ENCODE peak calls at places on chromosomes 16 and 17, in four cellular contexts. One of them, this sample, is unnamed.

GRCh38 chr16:70438325-70438982 is 446 bp downstream of the ST3GAL2 start:
- DNase-seq in endothelial cell of umbilical vein: no peak
- DNase-seq in PC-3: no peak
- DNase-seq in GM23338: peak
- DNase-seq in this sample: no peak

GRCh38 chr16:8788578-8789172 is 8.8 kb downstream of the TMEM186 start:
- DNase-seq in endothelial cell of umbilical vein: no peak
- DNase-seq in GM23338: no peak
- DNase-seq in PC-3: no peak
- DNase-seq in this sample: no peak

GRCh38 chr16:2270070-2270462 is 2.1 kb upstream of the RNPS1 start:
- DNase-seq in GM23338: no peak
- DNase-seq in PC-3: no peak
- DNase-seq in endothelial cell of umbilical vein: no peak
- DNase-seq in this sample: no peak

GRCh38 chr17:28710948-28711722 is 553 bp downstream of the PROCA1 start:
- DNase-seq in PC-3: peak
- DNase-seq in endothelial cell of umbilical vein: peak
- DNase-seq in GM23338: peak
- DNase-seq in this sample: peak

GRCh38 chr16:84268661-84269060 is 26.0 kb upstream of the WFDC1 start:
- DNase-seq in endothelial cell of umbilical vein: no peak
- DNase-seq in PC-3: no peak
- DNase-seq in GM23338: no peak
- DNase-seq in this sample: no peak

GRCh38 chr16:23950898-23951297 is 115.1 kb downstream of the PRKCB start:
- DNase-seq in endothelial cell of umbilical vein: no peak
- DNase-seq in GM23338: no peak
- DNase-seq in PC-3: no peak
- DNase-seq in this sample: no peak

GRCh38 chr17:39705786-39706348 is 6.0 kb downstream of the ERBB2 start:
- DNase-seq in GM23338: no peak
- DNase-seq in PC-3: peak
- DNase-seq in endothelial cell of umbilical vein: no peak
- DNase-seq in this sample: no peak

GRCh38 chr16:2912330-2913199 is 834 bp downstream of the FLYWCH1 start:
- DNase-seq in PC-3: peak
- DNase-seq in endothelial cell of umbilical vein: peak
- DNase-seq in GM23338: peak
- DNase-seq in this sample: peak

GRCh38 chr17:77466596-77467223 is 325.9 kb downstream of the SEC14L1 start:
- DNase-seq in GM23338: no peak
- DNase-seq in PC-3: no peak
- DNase-seq in endothelial cell of umbilical vein: no peak
- DNase-seq in this sample: no peak

GRCh38 chr16:85153046-85153445 is 40.8 kb upstream of the CIBAR2 start:
- DNase-seq in endothelial cell of umbilical vein: no peak
- DNase-seq in PC-3: no peak
- DNase-seq in GM23338: no peak
- DNase-seq in this sample: no peak

GRCh38 chr17:57548421-57549385 is 196.4 kb downstream of the CCDC182 start:
- DNase-seq in PC-3: no peak
- DNase-seq in endothelial cell of umbilical vein: peak
- DNase-seq in GM23338: no peak
- DNase-seq in this sample: no peak

GRCh38 chr16:82603784-82604411 is 22.9 kb upstream of the CDH13 start:
- DNase-seq in GM23338: peak
- DNase-seq in endothelial cell of umbilical vein: peak
- DNase-seq in PC-3: peak
- DNase-seq in this sample: peak

GRCh38 chr17:42212382-42212781 is 18.1 kb upstream of the GHDC start:
- DNase-seq in PC-3: no peak
- DNase-seq in GM23338: no peak
- DNase-seq in endothelial cell of umbilical vein: no peak
- DNase-seq in this sample: peak

GRCh38 chr17:17191346-17191792 is 14.8 kb downstream of the PLD6 start:
- DNase-seq in GM23338: no peak
- DNase-seq in endothelial cell of umbilical vein: peak
- DNase-seq in PC-3: no peak
- DNase-seq in this sample: peak

GRCh38 chr17:10628756-10629155 is 28.4 kb downstream of the MYH3 start:
- DNase-seq in PC-3: no peak
- DNase-seq in GM23338: peak
- DNase-seq in endothelial cell of umbilical vein: no peak
- DNase-seq in this sample: no peak

GRCh38 chr16:6687593-6687992 is 645.1 kb upstream of the RBFOX1 start:
- DNase-seq in PC-3: no peak
- DNase-seq in endothelial cell of umbilical vein: no peak
- DNase-seq in GM23338: no peak
- DNase-seq in this sample: no peak

GRCh38 chr16:1526608-1527555 is 6.6 kb upstream of the TMEM204 start:
- DNase-seq in PC-3: no peak
- DNase-seq in GM23338: no peak
- DNase-seq in endothelial cell of umbilical vein: no peak
- DNase-seq in this sample: no peak

GRCh38 chr16:13885700-13886099 is 34.3 kb upstream of the ERCC4 start:
- DNase-seq in GM23338: no peak
- DNase-seq in endothelial cell of umbilical vein: no peak
- DNase-seq in PC-3: no peak
- DNase-seq in this sample: no peak

GRCh38 chr16:20851601-20852000 is 45.3 kb downstream of the REXO5 start:
- DNase-seq in endothelial cell of umbilical vein: peak
- DNase-seq in PC-3: peak
- DNase-seq in GM23338: no peak
- DNase-seq in this sample: peak

GRCh38 chr17:51650202-51650601 is 389.9 kb downstream of the UTP18 start:
- DNase-seq in GM23338: no peak
- DNase-seq in PC-3: no peak
- DNase-seq in endothelial cell of umbilical vein: no peak
- DNase-seq in this sample: no peak

GRCh38 chr17:70173646-70174045 is 4.3 kb downstream of the KCNJ2 start:
- DNase-seq in GM23338: no peak
- DNase-seq in endothelial cell of umbilical vein: no peak
- DNase-seq in PC-3: no peak
- DNase-seq in this sample: no peak

GRCh38 chr17:68054296-68054900 is 18.9 kb downstream of the KPNA2 start:
- DNase-seq in GM23338: no peak
- DNase-seq in endothelial cell of umbilical vein: peak
- DNase-seq in PC-3: no peak
- DNase-seq in this sample: peak

GRCh38 chr16:51971184-51971583 is 575.8 kb downstream of the TOX3 start:
- DNase-seq in GM23338: peak
- DNase-seq in endothelial cell of umbilical vein: no peak
- DNase-seq in PC-3: no peak
- DNase-seq in this sample: peak

GRCh38 chr17:47707056-47707791 is 13.3 kb downstream of the TBKBP1 start:
- DNase-seq in PC-3: no peak
- DNase-seq in endothelial cell of umbilical vein: no peak
- DNase-seq in GM23338: no peak
- DNase-seq in this sample: no peak

GRCh38 chr16:1906846-1907165 is 11.4 kb downstream of the HS3ST6 start:
- DNase-seq in endothelial cell of umbilical vein: no peak
- DNase-seq in GM23338: no peak
- DNase-seq in PC-3: no peak
- DNase-seq in this sample: no peak

GRCh38 chr16:8806272-8806983 is 8.8 kb downstream of the PMM2 start:
- DNase-seq in PC-3: no peak
- DNase-seq in endothelial cell of umbilical vein: no peak
- DNase-seq in GM23338: no peak
- DNase-seq in this sample: no peak

GRCh38 chr16:90022209-90023077 is 3.2 kb upstream of the DBNDD1 start:
- DNase-seq in GM23338: peak
- DNase-seq in endothelial cell of umbilical vein: peak
- DNase-seq in PC-3: peak
- DNase-seq in this sample: peak

GRCh38 chr16:70158261-70158939 is 15.2 kb upstream of the CLEC18C start:
- DNase-seq in PC-3: peak
- DNase-seq in GM23338: peak
- DNase-seq in endothelial cell of umbilical vein: peak
- DNase-seq in this sample: no peak

GRCh38 chr16:1152651-1153259 is at the start of gene CACNA1H:
- DNase-seq in GM23338: peak
- DNase-seq in PC-3: no peak
- DNase-seq in endothelial cell of umbilical vein: no peak
- DNase-seq in this sample: peak

GRCh38 chr16:70526403-70526802 is 2.8 kb downstream of the SF3B3 start:
- DNase-seq in PC-3: no peak
- DNase-seq in GM23338: no peak
- DNase-seq in endothelial cell of umbilical vein: no peak
- DNase-seq in this sample: peak

GRCh38 chr17:2722611-2723010 is 11.0 kb upstream of the CLUH start:
- DNase-seq in endothelial cell of umbilical vein: no peak
- DNase-seq in GM23338: no peak
- DNase-seq in PC-3: no peak
- DNase-seq in this sample: no peak

GRCh38 chr17:2721603-2722002 is 10.0 kb upstream of the CLUH start:
- DNase-seq in PC-3: no peak
- DNase-seq in GM23338: no peak
- DNase-seq in endothelial cell of umbilical vein: no peak
- DNase-seq in this sample: no peak

GRCh38 chr17:2723997-2724782 is 12.6 kb upstream of the CLUH start:
- DNase-seq in endothelial cell of umbilical vein: no peak
- DNase-seq in PC-3: peak
- DNase-seq in GM23338: peak
- DNase-seq in this sample: peak

GRCh38 chr17:2724783-2725164 is 13.2 kb upstream of the CLUH start:
- DNase-seq in PC-3: peak
- DNase-seq in GM23338: peak
- DNase-seq in endothelial cell of umbilical vein: peak
- DNase-seq in this sample: peak

GRCh38 chr17:2723505-2723996 is 12.0 kb upstream of the CLUH start:
- DNase-seq in endothelial cell of umbilical vein: no peak
- DNase-seq in GM23338: peak
- DNase-seq in PC-3: peak
- DNase-seq in this sample: no peak
- TF ChIP-seq EZH2 in endothelial cell of umbilical vein: no peak
- TF ChIP-seq EZH2 in GM23338: no peak
- TF ChIP-seq EZH2 in PC-3: no peak
- TF ChIP-seq EZH2 in this sample: no peak

DNA sequence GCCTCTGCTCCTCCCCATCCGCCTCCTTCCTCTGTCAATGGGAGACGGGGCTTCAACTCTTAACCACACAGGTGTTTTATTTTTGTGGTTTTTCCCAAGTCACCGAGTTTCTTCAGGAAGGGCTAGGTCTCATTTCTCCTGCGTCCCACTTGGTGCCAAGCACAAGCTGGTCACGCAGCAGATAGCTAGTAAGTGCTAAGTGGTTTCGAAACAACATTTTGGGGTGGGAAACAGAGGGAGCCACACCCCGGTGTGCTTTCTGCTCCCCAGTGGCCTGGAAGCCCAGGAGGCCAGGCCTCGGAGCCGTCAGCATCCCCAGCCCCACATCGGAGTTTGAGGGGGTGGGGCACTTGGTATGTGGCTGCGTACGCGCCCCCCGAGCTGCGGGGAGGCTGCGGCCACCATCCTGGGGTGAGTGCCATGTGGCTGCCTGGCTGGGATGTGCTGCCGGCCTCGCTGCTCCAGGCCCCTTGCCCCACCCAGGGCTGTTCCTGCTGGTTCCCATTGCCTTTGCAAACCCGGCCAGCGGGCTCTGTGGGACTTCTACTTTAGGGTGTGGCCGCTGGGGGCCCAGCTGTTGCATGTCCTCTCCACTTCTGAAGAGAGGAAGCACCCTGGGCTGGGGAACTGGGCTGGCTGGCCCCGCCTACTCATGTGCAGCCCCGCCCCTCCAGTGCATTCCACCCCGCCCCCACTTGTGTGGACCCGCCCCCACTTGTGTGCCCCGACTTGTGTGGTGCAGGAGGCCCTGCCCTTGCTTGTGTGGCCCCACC is 55.6 kb downstream of the BAIAP2 start:
- DNase-seq in endothelial cell of umbilical vein: no peak
- DNase-seq in GM23338: peak
- DNase-seq in PC-3: peak
- DNase-seq in this sample: peak
- TF ChIP-seq EZH2 in endothelial cell of umbilical vein: no peak
- TF ChIP-seq EZH2 in GM23338: no peak
- TF ChIP-seq EZH2 in PC-3: no peak
- TF ChIP-seq EZH2 in this sample: no peak

DNA sequence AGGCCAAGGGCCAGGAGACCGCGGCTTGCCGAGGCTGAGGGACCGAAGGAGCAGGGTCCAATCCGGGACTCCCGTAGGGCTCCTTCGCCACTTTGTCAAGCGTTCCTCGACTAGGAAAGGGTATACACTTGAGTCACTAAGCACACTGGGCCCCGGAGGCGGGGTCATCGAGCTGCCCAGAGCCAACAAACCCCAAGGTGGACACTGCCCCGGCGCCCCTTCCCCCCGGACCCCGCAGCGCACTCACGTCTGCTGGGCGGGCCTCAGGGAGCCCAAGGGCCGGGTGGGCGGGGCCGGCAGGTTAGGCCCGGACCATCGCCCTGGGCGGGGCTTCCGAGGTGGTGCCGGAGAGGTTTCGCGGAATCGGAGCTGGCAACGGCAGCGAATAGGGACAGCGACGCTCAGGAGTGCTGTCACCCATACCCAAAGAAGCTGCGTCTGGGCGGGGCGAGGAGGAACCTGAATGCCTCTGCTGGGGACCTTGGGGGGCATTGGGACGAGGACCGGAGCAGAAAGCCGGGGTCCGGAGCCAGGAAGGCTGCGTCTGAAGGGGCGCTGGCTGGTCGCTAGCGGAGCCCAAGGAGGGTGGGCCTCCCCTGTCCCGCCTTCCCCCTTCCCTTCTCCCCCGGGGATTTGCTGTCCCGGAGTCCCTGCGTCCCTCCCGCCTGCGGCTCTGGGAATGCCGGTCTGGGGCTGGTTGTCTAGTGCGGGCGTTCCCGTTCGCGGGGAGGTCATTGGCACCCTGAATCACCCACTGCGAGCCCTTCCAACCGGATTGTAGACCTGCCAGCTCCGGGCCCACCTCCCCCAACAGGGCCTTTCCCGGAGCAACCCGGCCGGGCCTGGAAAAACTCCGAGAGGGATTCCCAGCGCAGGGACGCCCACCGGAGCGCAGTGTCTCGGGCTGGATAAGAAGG is 118.2 kb upstream of the SMURF2 start:
- DNase-seq in GM23338: peak
- DNase-seq in PC-3: peak
- DNase-seq in endothelial cell of umbilical vein: peak
- DNase-seq in this sample: peak
- TF ChIP-seq EZH2 in GM23338: peak
- TF ChIP-seq EZH2 in PC-3: no peak
- TF ChIP-seq EZH2 in endothelial cell of umbilical vein: no peak
- TF ChIP-seq EZH2 in this sample: peak

GRCh38 chr16:53429221-53429943 is 4.9 kb upstream of the RBL2 start:
- DNase-seq in GM23338: no peak
- DNase-seq in PC-3: peak
- DNase-seq in endothelial cell of umbilical vein: peak
- DNase-seq in this sample: peak

GRCh38 chr16:53433509-53433908 is 762 bp upstream of the RBL2 start:
- DNase-seq in GM23338: peak
- DNase-seq in PC-3: peak
- DNase-seq in endothelial cell of umbilical vein: no peak
- DNase-seq in this sample: no peak

GRCh38 chr16:53433930-53434435 is 288 bp upstream of the RBL2 start:
- DNase-seq in PC-3: peak
- DNase-seq in GM23338: no peak
- DNase-seq in endothelial cell of umbilical vein: no peak
- DNase-seq in this sample: no peak

GRCh38 chr16:53428681-53429080 is 5.6 kb upstream of the RBL2 start:
- DNase-seq in GM23338: no peak
- DNase-seq in endothelial cell of umbilical vein: no peak
- DNase-seq in PC-3: no peak
- DNase-seq in this sample: no peak

GRCh38 chr16:53430363-53430762 is 3.9 kb upstream of the RBL2 start:
- DNase-seq in endothelial cell of umbilical vein: no peak
- DNase-seq in PC-3: peak
- DNase-seq in GM23338: no peak
- DNase-seq in this sample: no peak
- TF ChIP-seq EZH2 in endothelial cell of umbilical vein: no peak
- TF ChIP-seq EZH2 in PC-3: no peak
- TF ChIP-seq EZH2 in GM23338: no peak
- TF ChIP-seq EZH2 in this sample: no peak

This sample was measured in GM23248.